ENCODE peak calls at places on chromosomes 1 and 21, in five cellular contexts. U is SJSA1; R is GM13977; Q is activated CD4-positive, alpha-beta T cell treated with anti-CD3 and anti-CD28 coated beads, Interleukin-2, amount 10 ng/mL, durations not matched to agents 7 days and 5 days; B is EL. F is an unnamed sample.

GRCh38 chr21:35430260-35430659 is 381.2 kb upstream of the RUNX1 start:
- DNase-seq in Q (no peak), R (no peak), U (no peak), B (no peak), F (no peak)

GRCh38 chr1:11649624-11650330 is 4.5 kb downstream of the FBXO2 start:
- DNase-seq in Q (no peak), U (no peak), R (no peak), B (no peak), F (peak)

GRCh38 chr21:42002421-42002958 is 7.7 kb downstream of the ZBTB21 start:
- DNase-seq in Q (peak), B (peak), U (peak), R (peak), F (no peak)

GRCh38 chr1:199404191-199404590 is 623.3 kb upstream of the NR5A2 start:
- DNase-seq in U (no peak), B (peak), R (no peak), Q (no peak), F (no peak)

GRCh38 chr1:111030590-111030989 is 66.9 kb upstream of the LRIF1 start:
- DNase-seq in U (peak), B (peak), R (peak), Q (peak), F (peak)

GRCh38 chr1:224867715-224868114 is 61.8 kb upstream of the DNAH14 start:
- DNase-seq in Q (no peak), U (no peak), B (peak), R (no peak), F (no peak)

GRCh38 chr1:211830055-211830329 is 571 bp downstream of the LPGAT1 start:
- DNase-seq in R (no peak), B (peak), U (no peak), Q (peak), F (no peak)

GRCh38 chr1:59506952-59507351 is 210.1 kb downstream of the FGGY start:
- DNase-seq in U (no peak), B (no peak), R (peak), Q (no peak), F (no peak)

GRCh38 chr1:93461236-93461635 is 13.3 kb downstream of the FNBP1L start:
- DNase-seq in Q (no peak), U (no peak), B (no peak), R (no peak), F (no peak)

GRCh38 chr1:86423473-86423872 is 498 bp upstream of the CLCA2 start:
- DNase-seq in R (no peak), Q (no peak), B (no peak), U (no peak), F (no peak)

GRCh38 chr1:15432327-15432726 is 5.9 kb upstream of the CTRC start:
- DNase-seq in B (no peak), Q (no peak), U (no peak), R (no peak), F (no peak)

GRCh38 chr1:155420788-155421187 is 100.1 kb downstream of the RUSC1 start:
- DNase-seq in Q (no peak), B (no peak), U (no peak), R (no peak), F (no peak)

GRCh38 chr1:28860332-28861073 is 48.5 kb downstream of the OPRD1 start:
- DNase-seq in B (peak), Q (no peak), R (no peak), U (no peak), F (peak)

GRCh38 chr1:225467193-225468020 is 39.6 kb upstream of the LBR start:
- DNase-seq in B (no peak), U (no peak), Q (peak), R (peak), F (no peak)

GRCh38 chr1:110502402-110502801 is 16.6 kb downstream of the KCNA10 start:
- DNase-seq in R (no peak), Q (no peak), B (no peak), U (no peak), F (no peak)

GRCh38 chr1:59214764-59215208 is 82.1 kb upstream of the FGGY start:
- DNase-seq in R (no peak), B (no peak), Q (no peak), U (peak), F (peak)